ENCODE peak calls at places on chromosome 9, in five cellular contexts. One of them, this sample, is unnamed.

GRCh38 chr9:99373912-99374311 is 151.8 kb downstream of the SEC61B start:
- DNase-seq in suprapubic skin: no peak
- DNase-seq in heart right ventricle: no peak
- DNase-seq in CD8-positive, alpha-beta T cell: no peak
- DNase-seq in stomach: no peak
- DNase-seq in this sample: no peak

GRCh38 chr9:111621895-111622480 is 9.1 kb upstream of the DNAJC25 start:
- DNase-seq in suprapubic skin: no peak
- DNase-seq in heart right ventricle: no peak
- DNase-seq in CD8-positive, alpha-beta T cell: no peak
- DNase-seq in stomach: peak
- DNase-seq in this sample: peak

GRCh38 chr9:113577525-113578261 is 114.2 kb downstream of the RGS3 start:
- DNase-seq in suprapubic skin: no peak
- DNase-seq in heart right ventricle: no peak
- DNase-seq in CD8-positive, alpha-beta T cell: no peak
- DNase-seq in stomach: no peak
- DNase-seq in this sample: no peak

GRCh38 chr9:34562136-34562745 is 27.3 kb downstream of the CNTFR start:
- DNase-seq in suprapubic skin: no peak
- DNase-seq in heart right ventricle: no peak
- DNase-seq in CD8-positive, alpha-beta T cell: no peak
- DNase-seq in stomach: no peak
- DNase-seq in this sample: no peak

GRCh38 chr9:137953683-137954438 is 76.3 kb downstream of the CACNA1B start:
- DNase-seq in suprapubic skin: no peak
- DNase-seq in heart right ventricle: no peak
- DNase-seq in CD8-positive, alpha-beta T cell: no peak
- DNase-seq in stomach: no peak
- DNase-seq in this sample: no peak

GRCh38 chr9:70398145-70398556 is 16.3 kb downstream of the KLF9 start:
- DNase-seq in suprapubic skin: no peak
- DNase-seq in heart right ventricle: no peak
- DNase-seq in CD8-positive, alpha-beta T cell: no peak
- DNase-seq in stomach: no peak
- DNase-seq in this sample: no peak

GRCh38 chr9:93686127-93686879 is 109.9 kb downstream of the PHF2 start:
- DNase-seq in suprapubic skin: no peak
- DNase-seq in heart right ventricle: no peak
- DNase-seq in CD8-positive, alpha-beta T cell: no peak
- DNase-seq in stomach: no peak
- DNase-seq in this sample: no peak

GRCh38 chr9:69122391-69123141 is 51.5 kb upstream of the TJP2 start:
- DNase-seq in suprapubic skin: no peak
- DNase-seq in heart right ventricle: no peak
- DNase-seq in CD8-positive, alpha-beta T cell: no peak
- DNase-seq in stomach: peak
- DNase-seq in this sample: peak

GRCh38 chr9:110753734-110754231 is 85.2 kb downstream of the MUSK start:
- DNase-seq in suprapubic skin: no peak
- DNase-seq in heart right ventricle: no peak
- DNase-seq in CD8-positive, alpha-beta T cell: no peak
- DNase-seq in stomach: no peak
- DNase-seq in this sample: no peak

GRCh38 chr9:18706648-18707047 is 232.7 kb downstream of the ADAMTSL1 start:
- DNase-seq in suprapubic skin: no peak
- DNase-seq in heart right ventricle: no peak
- DNase-seq in CD8-positive, alpha-beta T cell: no peak
- DNase-seq in stomach: no peak
- DNase-seq in this sample: no peak

GRCh38 chr9:85487872-85488271 is 253.9 kb downstream of the AGTPBP1 start:
- DNase-seq in suprapubic skin: no peak
- DNase-seq in heart right ventricle: no peak
- DNase-seq in CD8-positive, alpha-beta T cell: no peak
- DNase-seq in stomach: no peak
- DNase-seq in this sample: no peak

GRCh38 chr9:133708123-133708769 is 29.9 kb downstream of the SARDH start:
- DNase-seq in suprapubic skin: peak
- DNase-seq in heart right ventricle: no peak
- DNase-seq in CD8-positive, alpha-beta T cell: no peak
- DNase-seq in stomach: no peak
- DNase-seq in this sample: no peak

GRCh38 chr9:137396227-137396626 is 26.7 kb downstream of the EXD3 start:
- DNase-seq in suprapubic skin: no peak
- DNase-seq in heart right ventricle: no peak
- DNase-seq in CD8-positive, alpha-beta T cell: no peak
- DNase-seq in stomach: no peak
- DNase-seq in this sample: no peak

GRCh38 chr9:93859431-93860215 is 95.5 kb downstream of the BARX1 start:
- DNase-seq in suprapubic skin: no peak
- DNase-seq in heart right ventricle: no peak
- DNase-seq in CD8-positive, alpha-beta T cell: no peak
- DNase-seq in stomach: no peak
- DNase-seq in this sample: no peak

GRCh38 chr9:134187821-134188420 is 23.6 kb upstream of the RNU6ATAC start:
- DNase-seq in suprapubic skin: no peak
- DNase-seq in heart right ventricle: no peak
- DNase-seq in CD8-positive, alpha-beta T cell: no peak
- DNase-seq in stomach: no peak
- DNase-seq in this sample: no peak

GRCh38 chr9:115591584-115591984 is 473.6 kb upstream of the TNC start:
- DNase-seq in suprapubic skin: peak
- DNase-seq in heart right ventricle: no peak
- DNase-seq in CD8-positive, alpha-beta T cell: no peak
- DNase-seq in stomach: peak
- DNase-seq in this sample: peak

GRCh38 chr9:27787941-27788340 is 214.7 kb upstream of the C9orf72 start:
- DNase-seq in suprapubic skin: no peak
- DNase-seq in heart right ventricle: no peak
- DNase-seq in CD8-positive, alpha-beta T cell: no peak
- DNase-seq in stomach: no peak
- DNase-seq in this sample: no peak

GRCh38 chr9:19298601-19299000 is 68.1 kb downstream of the DENND4C start:
- DNase-seq in suprapubic skin: no peak
- DNase-seq in heart right ventricle: no peak
- DNase-seq in CD8-positive, alpha-beta T cell: no peak
- DNase-seq in stomach: no peak
- DNase-seq in this sample: no peak

DNA sequence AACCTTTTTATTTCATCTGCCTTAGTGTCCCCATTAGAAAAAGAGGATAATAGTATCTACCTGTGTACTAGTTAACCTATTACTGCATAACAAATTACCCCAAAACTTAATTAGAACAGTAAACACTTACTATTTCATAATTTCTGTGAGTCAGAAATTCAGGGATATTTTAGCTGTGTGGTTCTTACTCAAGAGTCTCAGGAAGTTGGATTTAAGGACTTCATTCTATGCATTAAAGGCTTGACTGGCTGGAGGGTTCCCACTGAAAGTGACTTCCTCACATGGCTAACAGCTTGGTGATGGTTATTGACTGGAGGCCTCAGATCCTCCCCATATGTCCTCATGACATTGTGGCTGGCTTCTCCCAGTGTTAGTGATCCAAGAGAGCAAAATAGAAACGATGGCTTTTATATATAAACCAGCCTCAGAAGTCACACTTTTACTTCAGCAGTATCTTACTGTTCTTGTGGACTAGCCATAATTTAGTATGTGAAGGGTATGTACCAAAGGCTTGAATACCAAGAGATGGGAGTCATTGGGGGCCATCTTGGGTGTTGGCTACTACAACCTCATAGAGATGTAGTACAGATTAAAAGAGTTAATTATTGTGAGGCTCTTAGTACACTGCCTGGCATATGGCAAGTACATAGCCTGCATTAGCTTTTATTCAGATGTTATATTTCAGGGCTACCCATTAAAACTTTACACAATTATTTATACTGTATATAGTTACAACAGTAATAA is 9.9 kb downstream of the RAD23B start:
- DNase-seq in suprapubic skin: no peak
- DNase-seq in heart right ventricle: no peak
- DNase-seq in CD8-positive, alpha-beta T cell: no peak
- DNase-seq in stomach: no peak
- DNase-seq in this sample: no peak
- H3K27ac ChIP-seq in suprapubic skin: peak
- H3K27ac ChIP-seq in heart right ventricle: no peak
- H3K27ac ChIP-seq in CD8-positive, alpha-beta T cell: no peak
- H3K27ac ChIP-seq in stomach: no peak
- H3K27ac ChIP-seq in this sample: no peak

GRCh38 chr9:125745682-125746016 is 1.5 kb upstream of the PBX3 start:
- DNase-seq in suprapubic skin: no peak
- DNase-seq in heart right ventricle: no peak
- DNase-seq in CD8-positive, alpha-beta T cell: no peak
- DNase-seq in stomach: no peak
- DNase-seq in this sample: no peak

GRCh38 chr9:125746774-125747052 is 460 bp upstream of the PBX3 start:
- DNase-seq in suprapubic skin: no peak
- DNase-seq in heart right ventricle: no peak
- DNase-seq in CD8-positive, alpha-beta T cell: no peak
- DNase-seq in stomach: no peak
- DNase-seq in this sample: no peak

GRCh38 chr9:125747053-125747764 is at the start of gene PBX3:
- DNase-seq in suprapubic skin: peak
- DNase-seq in heart right ventricle: peak
- DNase-seq in CD8-positive, alpha-beta T cell: peak
- DNase-seq in stomach: peak
- DNase-seq in this sample: peak

GRCh38 chr9:125744616-125745387 is 2.4 kb upstream of the PBX3 start:
- DNase-seq in suprapubic skin: no peak
- DNase-seq in heart right ventricle: no peak
- DNase-seq in CD8-positive, alpha-beta T cell: no peak
- DNase-seq in stomach: no peak
- DNase-seq in this sample: no peak

GRCh38 chr9:125746017-125746773 is 978 bp upstream of the PBX3 start:
- DNase-seq in suprapubic skin: peak
- DNase-seq in heart right ventricle: peak
- DNase-seq in CD8-positive, alpha-beta T cell: peak
- DNase-seq in stomach: peak
- DNase-seq in this sample: peak
- H3K27ac ChIP-seq in suprapubic skin: peak
- H3K27ac ChIP-seq in heart right ventricle: peak
- H3K27ac ChIP-seq in CD8-positive, alpha-beta T cell: peak
- H3K27ac ChIP-seq in stomach: peak
- H3K27ac ChIP-seq in this sample: peak

GRCh38 chr9:106284300-106284699 is 578.7 kb upstream of the ZNF462 start:
- DNase-seq in suprapubic skin: no peak
- DNase-seq in heart right ventricle: no peak
- DNase-seq in CD8-positive, alpha-beta T cell: no peak
- DNase-seq in stomach: no peak
- DNase-seq in this sample: no peak

GRCh38 chr9:106287108-106287631 is 575.8 kb upstream of the ZNF462 start:
- DNase-seq in suprapubic skin: no peak
- DNase-seq in heart right ventricle: no peak
- DNase-seq in CD8-positive, alpha-beta T cell: no peak
- DNase-seq in stomach: peak
- DNase-seq in this sample: no peak

GRCh38 chr9:106286249-106286648 is 576.7 kb upstream of the ZNF462 start:
- DNase-seq in suprapubic skin: no peak
- DNase-seq in heart right ventricle: no peak
- DNase-seq in CD8-positive, alpha-beta T cell: no peak
- DNase-seq in stomach: no peak
- DNase-seq in this sample: no peak

GRCh38 chr9:106288689-106289088 is 574.3 kb upstream of the ZNF462 start:
- DNase-seq in suprapubic skin: no peak
- DNase-seq in heart right ventricle: no peak
- DNase-seq in CD8-positive, alpha-beta T cell: no peak
- DNase-seq in stomach: no peak
- DNase-seq in this sample: no peak
- H3K27ac ChIP-seq in suprapubic skin: no peak
- H3K27ac ChIP-seq in heart right ventricle: no peak
- H3K27ac ChIP-seq in CD8-positive, alpha-beta T cell: no peak
- H3K27ac ChIP-seq in stomach: no peak
- H3K27ac ChIP-seq in this sample: no peak

GRCh38 chr9:71681708-71682268 is 86.5 kb downstream of the CEMIP2 start:
- DNase-seq in suprapubic skin: no peak
- DNase-seq in heart right ventricle: no peak
- DNase-seq in CD8-positive, alpha-beta T cell: no peak
- DNase-seq in stomach: no peak
- DNase-seq in this sample: no peak
- H3K27ac ChIP-seq in suprapubic skin: peak
- H3K27ac ChIP-seq in heart right ventricle: no peak
- H3K27ac ChIP-seq in CD8-positive, alpha-beta T cell: no peak
- H3K27ac ChIP-seq in stomach: no peak
- H3K27ac ChIP-seq in this sample: no peak

GRCh38 chr9:98121096-98121495 is 2.1 kb upstream of the TRIM14 start:
- DNase-seq in suprapubic skin: no peak
- DNase-seq in heart right ventricle: no peak
- DNase-seq in CD8-positive, alpha-beta T cell: no peak
- DNase-seq in stomach: no peak
- DNase-seq in this sample: no peak
- H3K27ac ChIP-seq in suprapubic skin: peak
- H3K27ac ChIP-seq in heart right ventricle: no peak
- H3K27ac ChIP-seq in CD8-positive, alpha-beta T cell: no peak
- H3K27ac ChIP-seq in stomach: no peak
- H3K27ac ChIP-seq in this sample: no peak

GRCh38 chr9:89052470-89053097 is 61.3 kb downstream of the S1PR3 start:
- DNase-seq in suprapubic skin: no peak
- DNase-seq in heart right ventricle: no peak
- DNase-seq in CD8-positive, alpha-beta T cell: no peak
- DNase-seq in stomach: no peak
- DNase-seq in this sample: no peak
- H3K27ac ChIP-seq in suprapubic skin: no peak
- H3K27ac ChIP-seq in heart right ventricle: no peak
- H3K27ac ChIP-seq in CD8-positive, alpha-beta T cell: no peak
- H3K27ac ChIP-seq in stomach: no peak
- H3K27ac ChIP-seq in this sample: no peak

DNA sequence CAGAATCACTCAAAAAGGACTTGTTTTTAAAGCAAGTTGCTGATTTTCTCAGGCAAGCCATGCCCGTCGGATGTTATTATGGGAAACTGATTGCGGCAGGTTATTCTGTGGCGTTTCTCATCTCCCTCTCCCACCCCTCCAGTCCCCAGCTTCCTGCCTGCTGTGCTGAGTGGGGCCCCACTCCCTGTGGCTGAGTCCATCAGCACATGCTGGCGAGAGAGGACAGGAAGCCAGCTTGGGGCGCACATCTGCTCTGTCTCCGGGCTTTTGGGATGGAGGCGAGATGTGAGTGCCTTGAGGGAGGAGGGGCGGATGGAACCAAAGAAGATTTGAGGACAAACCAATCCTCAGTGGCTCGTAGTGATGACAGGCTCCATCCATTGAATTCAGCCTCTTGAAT is 108.0 kb downstream of the DAPK1 start:
- DNase-seq in suprapubic skin: no peak
- DNase-seq in heart right ventricle: no peak
- DNase-seq in CD8-positive, alpha-beta T cell: no peak
- DNase-seq in stomach: no peak
- DNase-seq in this sample: no peak
- H3K27ac ChIP-seq in suprapubic skin: no peak
- H3K27ac ChIP-seq in heart right ventricle: no peak
- H3K27ac ChIP-seq in CD8-positive, alpha-beta T cell: no peak
- H3K27ac ChIP-seq in stomach: no peak
- H3K27ac ChIP-seq in this sample: no peak

This sample was measured in body of pancreas.